ENCODE peak calls at places on chromosomes 2 and 18, in ten cellular contexts. T is MM.1S, O is GM23338, W is SK-N-SH, J is GM23248, B is OCI-LY7, U is HCT116, Q is Karpas-422, D is hepatocyte, L is PC-3. C is an unnamed sample.

GRCh38 chr18:7658701-7659100 is 91.6 kb downstream of the PTPRM start:
- DNase-seq in W (no peak), U (no peak), J (no peak), Q (no peak), B (no peak), L (no peak), D (no peak), T (no peak), O (no peak), C (no peak)

GRCh38 chr18:24595556-24595955 is 135.1 kb downstream of the HRH4 start:
- DNase-seq in Q (no peak), T (no peak), U (no peak), J (no peak), B (no peak), O (no peak), D (no peak), W (no peak), L (no peak), C (no peak)

GRCh38 chr2:127404466-127405251 is 13.6 kb upstream of the PROC start:
- DNase-seq in D (no peak), B (peak; percentile 57), U (no peak), W (no peak), Q (peak; percentile 54), T (no peak), O (no peak), L (no peak), J (no peak), C (no peak)

GRCh38 chr2:888906-889566 is 61.6 kb upstream of the SNTG2 start:
- DNase-seq in B (no peak), U (no peak), T (no peak), Q (no peak), D (no peak), W (no peak), O (no peak), J (no peak), L (no peak), C (no peak)

GRCh38 chr2:215832791-215833190 is 180.6 kb downstream of the MREG start:
- DNase-seq in D (no peak), Q (no peak), U (no peak), L (no peak), O (no peak), J (peak; percentile 33), T (no peak), B (no peak), W (no peak), C (no peak)

GRCh38 chr2:236545248-236545658 is 24.4 kb upstream of the ACKR3 start:
- DNase-seq in D (no peak), W (no peak), J (no peak), B (peak; percentile 85), O (no peak), U (no peak), T (no peak), L (no peak), Q (peak; percentile 53), C (no peak)

GRCh38 chr2:180992994-180993393 is 12.6 kb downstream of the UBE2E3 start:
- DNase-seq in D (no peak), L (no peak), O (no peak), T (no peak), Q (no peak), B (no peak), U (no peak), J (no peak), W (no peak), C (no peak)

GRCh38 chr2:107187870-107188269 is 301.9 kb upstream of the ST6GAL2 start:
- DNase-seq in J (no peak), B (no peak), D (no peak), O (no peak), Q (peak; percentile 46), L (no peak), T (no peak), U (no peak), W (no peak), C (no peak)

GRCh38 chr2:230447455-230448451 is 31.8 kb downstream of the SP100 start:
- DNase-seq in Q (peak; percentile 75), U (no peak), D (no peak), J (no peak), L (no peak), T (peak; percentile 88), B (peak; percentile 81), O (no peak), W (no peak), C (no peak)

GRCh38 chr2:134312482-134312881 is 58.6 kb downstream of the MGAT5 start:
- DNase-seq in O (no peak), T (no peak), L (no peak), D (no peak), J (no peak), Q (no peak), W (no peak), U (no peak), B (no peak), C (no peak)

GRCh38 chr2:200966770-200967169 is 3.3 kb upstream of the ORC2 start:
- DNase-seq in Q (peak; percentile 84), L (peak; percentile 86), U (peak; percentile 46), T (no peak), J (peak; percentile 83), O (no peak), W (no peak), B (no peak), D (no peak), C (peak; percentile 23)

GRCh38 chr2:19861771-19862170 is 40.0 kb downstream of the TTC32 start:
- DNase-seq in T (no peak), B (no peak), U (no peak), L (peak; percentile 51), W (no peak), D (no peak), O (no peak), J (peak; percentile 71), Q (no peak), C (no peak)

GRCh38 chr2:85974395-85974794 is 85.6 kb upstream of the ST3GAL5 start:
- DNase-seq in J (no peak), B (no peak), U (no peak), L (no peak), Q (no peak), D (no peak), O (no peak), W (no peak), T (no peak), C (no peak)

GRCh38 chr2:127695491-127696472 is 5.5 kb upstream of the SFT2D3 start:
- DNase-seq in T (no peak), U (peak; percentile 27), L (peak; percentile 76), J (peak; percentile 71), W (peak; percentile 90), O (peak; percentile 82), Q (no peak), D (peak; percentile 71), B (no peak), C (peak; percentile 35)

GRCh38 chr2:132620115-132620514 is 49.9 kb downstream of the LYPD1 start:
- DNase-seq in L (peak; percentile 65), W (no peak), B (no peak), O (no peak), D (no peak), T (no peak), U (no peak), J (peak; percentile 64), Q (no peak), C (no peak)

GRCh38 chr18:36412778-36413177 is 115.3 kb downstream of the FHOD3 start:
- DNase-seq in J (peak; percentile 62), T (peak; percentile 33), O (peak; percentile 73), U (no peak), D (peak; percentile 28), L (peak; percentile 44), B (no peak), Q (peak; percentile 68), W (peak; percentile 41), C (no peak)

GRCh38 chr2:15591692-15592463 is at the start of gene DDX1:
- DNase-seq in L (peak; percentile 83), Q (peak; percentile 93), J (peak; percentile 94), D (peak; percentile 94), O (peak; percentile 89), B (peak; percentile 90), W (peak; percentile 96), T (peak; percentile 84), U (peak; percentile 54), C (peak; percentile 79)

GRCh38 chr2:180413331-180413730 is 406.2 kb upstream of the CWC22 start:
- DNase-seq in O (no peak), L (no peak), W (no peak), T (no peak), J (no peak), B (no peak), D (peak; percentile 26), Q (no peak), U (no peak), C (no peak)

GRCh38 chr2:85713836-85714235 is 19.7 kb downstream of the GNLY start:
- DNase-seq in D (no peak), Q (no peak), J (no peak), B (no peak), T (no peak), L (no peak), U (no peak), O (no peak), W (no peak), C (no peak)

GRCh38 chr2:191936882-191937405 is 90.1 kb upstream of the CAVIN2 start:
- DNase-seq in U (no peak), B (no peak), Q (no peak), O (no peak), W (no peak), D (no peak), T (no peak), J (no peak), L (no peak), C (no peak)
- H2AFZ ChIP-seq in U (no peak overlapping the region), B (no peak overlapping the region), Q (no peak overlapping the region), O (no peak overlapping the region), W (no peak overlapping the region), D (no peak overlapping the region), T (no peak overlapping the region), J (no peak overlapping the region), L (no peak overlapping the region), C (no peak overlapping the region)

DNA sequence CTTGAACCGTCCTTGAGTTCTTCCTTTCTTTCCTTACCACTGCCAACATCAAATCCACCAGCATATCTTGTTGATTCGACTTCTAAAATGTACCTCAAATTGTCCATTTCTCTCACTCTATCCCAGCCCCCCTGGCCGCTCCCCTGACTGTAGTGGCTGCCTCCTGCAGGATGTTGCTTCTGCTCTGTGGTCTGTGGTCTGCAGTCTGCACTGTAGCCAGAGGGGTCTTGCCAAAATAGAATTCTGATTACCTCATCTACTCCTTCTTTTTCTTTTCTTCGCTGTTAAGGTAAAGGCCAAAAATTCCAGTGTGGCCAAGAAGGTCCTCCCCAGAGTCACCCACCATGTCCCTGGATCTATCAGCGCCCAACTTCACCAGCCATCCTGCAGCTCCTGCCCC is 79.5 kb upstream of the ALPP start:
- DNase-seq in D (no peak), L (no peak), J (no peak), T (no peak), B (no peak), U (no peak), W (no peak), O (no peak), Q (no peak), C (no peak)
- H3K9me2 ChIP-seq in D (no peaks in the 10 kb centered on the region), L (no peaks in the 10 kb centered on the region), J (no peaks in the 10 kb centered on the region), T (no peaks in the 10 kb centered on the region), B (no peaks in the 10 kb centered on the region), U (no peaks in the 10 kb centered on the region), W (no peaks in the 10 kb centered on the region), O (no peaks in the 10 kb centered on the region), Q (no peaks in the 10 kb centered on the region), C (no peaks in the 10 kb centered on the region)

GRCh38 chr2:31947871-31948270 is 62.9 kb downstream of the MEMO1 start:
- DNase-seq in D (peak; percentile 6), U (no peak), T (no peak), J (no peak), B (no peak), L (no peak), W (no peak), Q (no peak), O (no peak), C (no peak)
- H2AFZ ChIP-seq in D (no peak overlapping the region), U (no peak overlapping the region), T (no peak overlapping the region), J (no peak overlapping the region), B (no peak overlapping the region), L (no peak overlapping the region), W (no peak overlapping the region), Q (no peak overlapping the region), O (no peak overlapping the region), C (no peak overlapping the region)

GRCh38 chr18:39523281-39523680 is 1957.7 kb upstream of the CELF4 start:
- DNase-seq in W (no peak), L (peak; percentile 47), D (peak; percentile 30), Q (no peak), O (no peak), B (no peak), J (peak; percentile 60), T (no peak), U (peak; percentile 40), C (peak; percentile 57)
- H3K9me2 ChIP-seq in W (no peaks in the 10 kb centered on the region), L (no peaks in the 10 kb centered on the region), D (no peaks in the 10 kb centered on the region), Q (no peaks in the 10 kb centered on the region), O (no peaks in the 10 kb centered on the region), B (no peaks in the 10 kb centered on the region), J (no peaks in the 10 kb centered on the region), T (no peaks in the 10 kb centered on the region), U (no peaks in the 10 kb centered on the region), C (no peaks in the 10 kb centered on the region)

C was measured in PC-9.